ENCODE peak calls at places on chromosome 14, in six cellular contexts. One of them, this sample, is unnamed.
A peak's percentile ranks its signal among the peaks of the same experiment; 100 is the strongest.

GRCh38 chr14:62118871-62119270 is 356.7 kb downstream of the SNAPC1 start:
- DNase-seq in adrenal gland: no peak
- DNase-seq in cardiac fibroblast: no peak
- DNase-seq in neural progenitor cell: no peak
- DNase-seq in Caki2: no peak
- DNase-seq in B cell: no peak
- DNase-seq in this sample: no peak

GRCh38 chr14:36852853-36853634 is 191.4 kb downstream of the PAX9 start:
- DNase-seq in adrenal gland: peak; percentile 20
- DNase-seq in cardiac fibroblast: peak; percentile 7
- DNase-seq in neural progenitor cell: no peak
- DNase-seq in Caki2: no peak
- DNase-seq in B cell: no peak
- DNase-seq in this sample: no peak

GRCh38 chr14:84458881-84459280 is 1071.1 kb upstream of the FLRT2 start:
- DNase-seq in adrenal gland: no peak
- DNase-seq in cardiac fibroblast: no peak
- DNase-seq in neural progenitor cell: no peak
- DNase-seq in Caki2: no peak
- DNase-seq in B cell: no peak
- DNase-seq in this sample: no peak

GRCh38 chr14:99378782-99379214 is 101.9 kb downstream of the SETD3 start:
- DNase-seq in adrenal gland: no peak
- DNase-seq in cardiac fibroblast: peak; percentile 57
- DNase-seq in neural progenitor cell: no peak
- DNase-seq in Caki2: peak; percentile 72
- DNase-seq in B cell: no peak
- DNase-seq in this sample: no peak

GRCh38 chr14:60724080-60724618 is at the start of gene SIX4:
- DNase-seq in adrenal gland: peak; percentile 69
- DNase-seq in cardiac fibroblast: peak; percentile 80
- DNase-seq in neural progenitor cell: peak; percentile 92
- DNase-seq in Caki2: peak; percentile 84
- DNase-seq in B cell: no peak
- DNase-seq in this sample: peak; percentile 95

GRCh38 chr14:96567289-96567899 is 65.2 kb downstream of the PAPOLA start:
- DNase-seq in adrenal gland: no peak
- DNase-seq in cardiac fibroblast: peak; percentile 60
- DNase-seq in neural progenitor cell: peak; percentile 41
- DNase-seq in Caki2: peak; percentile 14
- DNase-seq in B cell: no peak
- DNase-seq in this sample: peak; percentile 23

GRCh38 chr14:78631551-78631950 is 461.4 kb downstream of the NRXN3 start:
- DNase-seq in adrenal gland: no peak
- DNase-seq in cardiac fibroblast: no peak
- DNase-seq in neural progenitor cell: no peak
- DNase-seq in Caki2: no peak
- DNase-seq in B cell: no peak
- DNase-seq in this sample: no peak

GRCh38 chr14:93044601-93045000 is 71.1 kb downstream of the ITPK1 start:
- DNase-seq in adrenal gland: no peak
- DNase-seq in cardiac fibroblast: no peak
- DNase-seq in neural progenitor cell: no peak
- DNase-seq in Caki2: no peak
- DNase-seq in B cell: no peak
- DNase-seq in this sample: no peak